ENCODE peak calls at places on chromosomes 13 and 19, in four cellular contexts. M is mesenchymal stem cell, Z is fibroblast of lung, B is PC-3. V is an unnamed sample.

GRCh38 chr13:35524192-35524591 is 47.7 kb upstream of the MAB21L1 start:
- DNase-seq in M (no peak), Z (no peak), B (no peak), V (no peak)

GRCh38 chr13:48859168-48860105 is 116.3 kb upstream of the FNDC3A start:
- DNase-seq in M (no peak), Z (no peak), B (no peak), V (no peak)

GRCh38 chr13:98033277-98034247 is 80.1 kb downstream of the IPO5 start:
- DNase-seq in M (peak), Z (peak), B (peak), V (peak)

GRCh38 chr19:38711726-38712153 is 32.5 kb downstream of the CAPN12 start:
- DNase-seq in M (peak), Z (peak), B (no peak), V (no peak)

GRCh38 chr13:40389081-40389641 is 277.3 kb downstream of the FOXO1 start:
- DNase-seq in M (no peak), Z (no peak), B (no peak), V (no peak)

GRCh38 chr13:20053891-20054290 is 95.4 kb downstream of the ZMYM2 start:
- DNase-seq in M (no peak), Z (no peak), B (no peak), V (no peak)

GRCh38 chr19:33673996-33674395 is 52.2 kb downstream of the CHST8 start:
- DNase-seq in M (no peak), Z (no peak), B (no peak), V (no peak)

GRCh38 chr13:40798380-40798779 is 9.0 kb downstream of the SLC25A15 start:
- DNase-seq in M (no peak), Z (no peak), B (peak), V (no peak)

GRCh38 chr13:81664872-81665271 is 1323.9 kb upstream of the SPRY2 start:
- DNase-seq in M (no peak), Z (no peak), B (no peak), V (no peak)

GRCh38 chr13:43629691-43630480 is 156.9 kb downstream of the ENOX1 start:
- DNase-seq in M (peak), Z (no peak), B (no peak), V (no peak)

GRCh38 chr19:24159707-24160106 is 72.7 kb downstream of the ZNF254 start:
- DNase-seq in M (no peak), Z (peak), B (peak), V (no peak)

GRCh38 chr19:30521937-30522336 is 149.8 kb downstream of the ZNF536 start:
- DNase-seq in M (no peak), Z (no peak), B (no peak), V (no peak)

GRCh38 chr13:93298741-93299140 is 72.1 kb downstream of the GPC6 start:
- DNase-seq in M (peak), Z (peak), B (no peak), V (no peak)

GRCh38 chr13:110542311-110542796 is 19.2 kb downstream of the RAB20 start:
- DNase-seq in M (no peak), Z (no peak), B (no peak), V (no peak)

GRCh38 chr13:84651288-84651687 is 769.0 kb upstream of the SLITRK1 start:
- DNase-seq in M (peak), Z (peak), B (peak), V (no peak)

GRCh38 chr19:342801-343421 is 1.7 kb downstream of the MIER2 start:
- DNase-seq in M (peak), Z (peak), B (peak), V (peak)

GRCh38 chr13:32164622-32165268 is 133.2 kb downstream of the FRY start:
- DNase-seq in M (peak), Z (peak), B (peak), V (peak)

GRCh38 chr13:24007979-24008620 is 110.8 kb upstream of the C1QTNF9B start:
- DNase-seq in M (no peak), Z (no peak), B (no peak), V (no peak)

GRCh38 chr13:76992548-76993001 is 694 bp downstream of the CLN5 start:
- DNase-seq in M (peak), Z (peak), B (peak), V (peak)

GRCh38 chr13:36432106-36432544 is at the start of gene CCNA1:
- DNase-seq in M (no peak), Z (peak), B (peak), V (no peak)

GRCh38 chr19:55440411-55441105 is 2.5 kb downstream of the SHISA7 start:
- DNase-seq in M (no peak), Z (no peak), B (no peak), V (no peak)

GRCh38 chr13:84137292-84137691 is 255.0 kb upstream of the SLITRK1 start:
- DNase-seq in M (peak), Z (peak), B (no peak), V (no peak)

GRCh38 chr13:97971519-97971918 is 18.0 kb downstream of the IPO5 start:
- DNase-seq in M (no peak), Z (no peak), B (no peak), V (no peak)

GRCh38 chr19:57233207-57233606 is 2.4 kb downstream of the AURKC start:
- DNase-seq in M (no peak), Z (no peak), B (no peak), V (no peak)

GRCh38 chr13:50428183-50428877 is 413.1 kb downstream of the KCNRG start:
- DNase-seq in M (no peak), Z (no peak), B (no peak), V (no peak)

GRCh38 chr19:52464798-52465470 is 11.6 kb downstream of the ZNF578 start:
- DNase-seq in M (no peak), Z (no peak), B (no peak), V (no peak)

GRCh38 chr19:2561895-2562294 is 86.0 kb downstream of the GADD45B start:
- DNase-seq in M (no peak), Z (no peak), B (no peak), V (no peak)
- H3K9ac ChIP-seq in M (no peak), Z (no peak), B (no peak), V (no peak)

GRCh38 chr19:10268077-10268476 is 2.8 kb upstream of the ICAM1 start:
- DNase-seq in M (no peak), Z (no peak), B (no peak), V (peak)
- H2AFZ ChIP-seq in M (no peak), Z (no peak), B (no peak), V (peak)

DNA sequence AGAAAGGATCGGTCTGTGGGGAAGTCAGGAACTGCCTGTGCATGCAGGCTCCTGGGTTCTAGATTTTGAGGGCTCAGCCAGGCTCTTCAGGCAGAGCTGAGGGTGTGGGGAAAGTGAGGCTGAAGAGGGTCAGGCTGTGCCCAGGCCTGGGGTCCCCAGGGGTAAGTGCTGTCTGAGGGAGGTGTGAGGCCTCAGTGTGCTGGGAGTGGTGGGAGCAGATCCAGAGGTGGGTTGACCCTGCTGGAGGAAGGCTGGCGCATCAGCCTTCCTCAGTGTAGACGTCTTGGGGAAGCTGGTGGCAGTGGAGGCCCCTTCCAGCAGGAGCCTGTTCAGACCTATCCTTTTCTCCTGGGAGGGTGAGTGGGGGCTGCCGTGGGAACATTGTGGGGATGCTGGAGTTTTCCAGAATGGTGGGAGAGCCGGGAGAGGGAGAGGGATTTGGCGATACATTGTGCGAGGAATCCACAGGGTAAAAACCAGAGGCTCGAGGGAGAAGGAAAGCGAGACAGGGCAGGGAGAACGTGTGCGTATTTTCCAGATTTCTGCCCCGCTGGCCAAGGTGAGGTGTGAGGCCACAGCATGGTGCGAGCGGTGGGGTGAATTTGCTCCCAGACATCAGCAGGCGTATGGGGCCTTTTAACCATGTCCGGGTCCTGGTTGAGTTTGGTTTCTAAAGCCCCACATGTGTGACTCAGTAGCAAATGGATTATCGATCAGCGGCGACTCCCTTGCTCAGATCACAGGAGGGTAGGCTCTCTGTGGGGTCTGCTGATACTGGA is 237.7 kb downstream of the TEX29 start:
- DNase-seq in M (no peak), Z (no peak), B (no peak), V (no peak)
- H3K4me3 ChIP-seq in M (no peak), Z (no peak), B (no peak), V (no peak)

GRCh38 chr19:2457394-2458037 is 757 bp upstream of the LMNB2 start:
- DNase-seq in M (no peak), Z (no peak), B (no peak), V (no peak)
- H3K9ac ChIP-seq in M (peak), Z (no peak), B (peak), V (peak)

DNA sequence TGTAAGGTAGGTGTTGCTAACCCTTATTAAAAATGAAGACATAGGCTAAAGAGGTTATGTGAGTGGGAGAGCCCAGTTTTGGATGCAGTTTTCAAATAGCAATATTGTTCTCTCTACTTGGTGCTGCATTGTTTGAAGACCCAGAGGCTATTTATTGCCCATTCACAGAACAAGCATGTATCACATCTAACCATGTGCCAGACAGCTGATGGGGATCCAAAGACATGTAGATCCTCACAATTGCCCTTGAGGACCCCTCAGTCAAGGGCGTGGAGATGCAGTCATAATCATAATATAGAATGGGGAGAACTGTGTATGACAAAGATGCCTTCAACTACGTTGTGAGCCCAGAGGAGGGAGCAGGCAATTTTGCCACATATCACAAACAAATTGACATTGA is 70.5 kb downstream of the NHLRC3 start:
- DNase-seq in M (no peak), Z (no peak), B (no peak), V (no peak)
- H2AFZ ChIP-seq in M (no peak), Z (no peak), B (no peak), V (no peak)

GRCh38 chr13:113109151-113110047 is 3.8 kb downstream of the F7 start:
- DNase-seq in M (no peak), Z (no peak), B (no peak), V (no peak)

GRCh38 chr13:113112893-113113845 is 7.6 kb downstream of the F7 start:
- DNase-seq in M (no peak), Z (no peak), B (no peak), V (no peak)

GRCh38 chr13:113106666-113107065 is 1.1 kb downstream of the F7 start:
- DNase-seq in M (no peak), Z (no peak), B (no peak), V (no peak)

GRCh38 chr13:113110852-113111315 is 5.3 kb downstream of the F7 start:
- DNase-seq in M (no peak), Z (no peak), B (no peak), V (no peak)

DNA sequence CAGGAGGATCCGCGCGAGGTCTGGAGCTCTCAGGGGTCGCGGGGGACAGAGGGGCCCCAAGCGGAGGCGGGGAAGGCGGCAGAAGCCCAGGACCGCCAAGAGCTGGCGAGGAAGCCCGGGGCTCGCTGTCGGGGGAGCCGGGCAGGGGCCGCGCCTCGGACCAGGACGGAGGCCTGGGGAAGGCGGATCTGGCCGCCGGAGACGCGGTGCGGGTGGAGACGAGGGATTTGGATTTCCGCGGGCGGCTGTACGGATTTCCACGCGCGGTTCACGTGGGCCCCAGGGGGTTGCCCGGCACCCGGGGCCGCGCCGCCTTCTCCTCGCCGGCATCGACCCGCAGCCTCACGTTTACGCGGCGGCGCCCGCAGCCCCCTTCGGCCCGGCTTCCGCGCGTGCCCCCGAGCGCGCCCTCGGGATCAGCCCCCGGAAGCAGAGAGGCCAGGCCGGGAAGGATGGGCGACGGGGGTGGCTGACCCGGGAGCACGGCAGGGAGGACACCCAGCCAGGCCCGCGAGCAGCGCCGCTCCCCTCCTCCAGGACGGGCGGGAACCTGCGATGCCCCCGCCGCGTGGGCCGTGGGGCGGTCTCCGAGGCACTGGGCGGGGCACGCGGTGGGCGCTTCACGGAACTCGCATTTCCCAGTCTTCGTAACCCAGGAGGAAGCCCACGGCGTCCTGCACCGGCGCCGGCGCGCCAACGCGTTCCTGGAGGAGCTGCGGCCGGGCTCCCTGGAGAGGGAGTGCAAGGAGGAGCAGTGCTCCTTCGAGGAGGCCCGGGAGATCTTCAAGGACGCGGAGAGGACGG is 4.7 kb downstream of the F7 start:
- DNase-seq in M (no peak), Z (peak), B (no peak), V (no peak)
- H3K4me3 ChIP-seq in M (peak), Z (peak), B (no peak), V (no peak)

GRCh38 chr13:72400859-72401258 is 326.6 kb downstream of the MZT1 start:
- DNase-seq in M (no peak), Z (no peak), B (no peak), V (no peak)

GRCh38 chr13:72403396-72404010 is 323.9 kb downstream of the MZT1 start:
- DNase-seq in M (no peak), Z (peak), B (no peak), V (no peak)

GRCh38 chr13:72397265-72397664 is 330.2 kb downstream of the MZT1 start:
- DNase-seq in M (no peak), Z (no peak), B (no peak), V (no peak)

GRCh38 chr13:72399351-72399750 is 328.1 kb downstream of the MZT1 start:
- DNase-seq in M (no peak), Z (no peak), B (no peak), V (no peak)
- H3K9ac ChIP-seq in M (no peak), Z (no peak), B (no peak), V (no peak)

V was measured in endothelial cell of umbilical vein.